ENCODE peak calls at places on chromosomes 6 and 20, in seven cellular contexts. K, D, A, P, Q, I and X are unnamed samples.

GRCh38 chr6:25769983-25770382 is 15.4 kb downstream of the SLC17A4 start:
- DNase-seq in D (no peak), A (no peak), Q (no peak), I (no peak), K (peak), P (no peak), X (no peak)

GRCh38 chr6:149642829-149643580 is 5.5 kb downstream of the KATNA1 start:
- DNase-seq in D (peak), I (no peak), K (no peak), A (no peak), P (no peak), Q (no peak), X (no peak)

GRCh38 chr6:108559884-108560462 is 744 bp upstream of the FOXO3 start:
- DNase-seq in A (peak), P (peak), I (peak), Q (peak), D (peak), K (peak), X (peak)

GRCh38 chr6:140269766-140270165 is 895.3 kb upstream of the CITED2 start:
- DNase-seq in D (no peak), K (peak), P (no peak), A (no peak), Q (no peak), I (no peak), X (no peak)

GRCh38 chr6:113907107-113907506 is 50.0 kb downstream of the MARCKS start:
- DNase-seq in K (no peak), D (no peak), I (no peak), Q (no peak), P (no peak), A (no peak), X (no peak)

GRCh38 chr6:135181333-135182119 is 418 bp downstream of the MYB start:
- DNase-seq in K (no peak), D (no peak), A (no peak), P (peak), Q (peak), I (peak), X (no peak)

GRCh38 chr6:24766685-24767462 is 7.9 kb upstream of the GMNN start:
- DNase-seq in Q (no peak), P (no peak), D (peak), A (peak), I (peak), K (peak), X (no peak)

GRCh38 chr6:44542401-44543116 is 155.1 kb downstream of the CDC5L start:
- DNase-seq in Q (no peak), P (peak), D (no peak), K (no peak), A (no peak), I (no peak), X (no peak)

GRCh38 chr20:18686696-18687095 is 98.8 kb downstream of the DTD1 start:
- DNase-seq in Q (no peak), A (no peak), P (no peak), D (peak), K (no peak), I (no peak), X (no peak)

GRCh38 chr20:51551186-51551585 is 8.7 kb upstream of the NFATC2 start:
- DNase-seq in P (no peak), I (no peak), A (no peak), K (no peak), Q (no peak), D (no peak), X (no peak)

GRCh38 chr20:61442075-61442670 is 190.1 kb downstream of the CDH4 start:
- DNase-seq in I (no peak), D (peak), Q (no peak), K (no peak), P (no peak), A (no peak), X (no peak)

GRCh38 chr6:113630738-113631535 is 226.2 kb upstream of the MARCKS start:
- DNase-seq in A (peak), K (no peak), P (no peak), Q (peak), I (peak), D (peak), X (no peak)

GRCh38 chr6:35477551-35478179 is 9.5 kb downstream of the RPL10A start:
- DNase-seq in Q (no peak), P (no peak), I (no peak), A (no peak), K (no peak), D (no peak), X (no peak)